ENCODE peak calls at places on chromosomes 6 and 20, in nine cellular contexts. F is GM23248; A is esophagus squamous epithelium; H is epithelial cell of esophagus; Q is iris pigment epithelial cell; K is A673; P is T1000; Z is lower lobe of right lung; B is stimulated activated CD4-positive, alpha-beta T cell treated with anti-CD3 and anti-CD28 coated beads, Interleukin-1b, Interleukin-23, amount 100 ng/mL, for 1 hour. N is an unnamed sample.

GRCh38 chr6:39882567-39882953 is 51.7 kb downstream of the MOCS1 start:
- DNase-seq in F (peak), A (no peak), H (no peak), Q (peak), K (no peak), P (peak), Z (no peak), B (no peak), N (no peak)

GRCh38 chr6:14953806-14954205 is 292.1 kb upstream of the JARID2 start:
- DNase-seq in F (no peak), A (no peak), H (no peak), Q (no peak), K (no peak), P (no peak), Z (no peak), B (no peak), N (no peak)

GRCh38 chr6:34424200-34425131 is 1.4 kb downstream of the RPS10 start:
- DNase-seq in F (no peak), A (no peak), H (no peak), Q (no peak), K (no peak), P (no peak), Z (no peak), B (no peak), N (no peak)

GRCh38 chr6:148577687-148578488 is 168.9 kb upstream of the UST start:
- DNase-seq in F (peak), A (no peak), H (peak), Q (peak), K (peak), P (peak), Z (peak), B (no peak), N (no peak)

GRCh38 chr6:122165014-122165413 is 234.4 kb upstream of the HSF2 start:
- DNase-seq in F (no peak), A (no peak), H (no peak), Q (no peak), K (no peak), P (no peak), Z (no peak), B (no peak), N (no peak)

GRCh38 chr6:26030716-26031115 is 56.5 kb upstream of the HFE start:
- DNase-seq in F (no peak), A (no peak), H (no peak), Q (no peak), K (no peak), P (no peak), Z (no peak), B (no peak), N (no peak)

GRCh38 chr20:61991476-61991875 is 74.2 kb downstream of the TAF4 start:
- DNase-seq in F (peak), A (no peak), H (no peak), Q (no peak), K (no peak), P (no peak), Z (no peak), B (no peak), N (no peak)

GRCh38 chr6:40922281-40922680 is 116.7 kb downstream of the UNC5CL start:
- DNase-seq in F (peak), A (no peak), H (peak), Q (peak), K (no peak), P (no peak), Z (no peak), B (no peak), N (no peak)

GRCh38 chr6:22221630-22222029 is 75.2 kb downstream of the PRL start:
- DNase-seq in F (no peak), A (no peak), H (peak), Q (no peak), K (no peak), P (no peak), Z (no peak), B (no peak), N (no peak)

GRCh38 chr6:89045585-89045984 is 35.0 kb upstream of the PNRC1 start:
- DNase-seq in F (peak), A (no peak), H (peak), Q (peak), K (no peak), P (no peak), Z (no peak), B (no peak), N (no peak)

GRCh38 chr6:23244300-23244699 is 674.9 kb downstream of the HDGFL1 start:
- DNase-seq in F (peak), A (no peak), H (peak), Q (peak), K (no peak), P (no peak), Z (no peak), B (no peak), N (no peak)